ENCODE peak calls at places on chromosome 16, in four cellular contexts. Z is NCI-H1092 treated with DMSO at 0.1 percent for 48 hours; D is heart right ventricle; V is activated naive CD8-positive, alpha-beta T cell treated with anti-CD3 and anti-CD28 coated beads for 36 hours. H is an unnamed sample.

GRCh38 chr16:3157229-3158013 is 22.6 kb downstream of the ZNF213 start:
- DNase-seq in Z (peak; percentile 68), D (peak; percentile 58), V (peak; percentile 57), H (peak; percentile 89)

GRCh38 chr16:56038564-56039098 is 152.7 kb upstream of the GNAO1 start:
- DNase-seq in Z (no peak), D (no peak), V (no peak), H (no peak)

GRCh38 chr16:27847030-27847550 is 216.4 kb downstream of the GSG1L start:
- DNase-seq in Z (no peak), D (no peak), V (no peak), H (no peak)

GRCh38 chr16:8644513-8645140 is 23.1 kb downstream of the METTL22 start:
- DNase-seq in Z (no peak), D (peak; percentile 21), V (peak; percentile 14), H (no peak)

GRCh38 chr16:2500937-2501750 is 12.6 kb upstream of the ATP6V0C start:
- DNase-seq in Z (peak; percentile 82), D (peak; percentile 85), V (peak; percentile 81), H (peak; percentile 60)

GRCh38 chr16:23060458-23061320 is 88.6 kb downstream of the USP31 start:
- DNase-seq in Z (peak; percentile 65), D (peak; percentile 71), V (peak; percentile 33), H (peak; percentile 47)

GRCh38 chr16:57141822-57142631 is 43.8 kb downstream of the PSME3IP1 start:
- DNase-seq in Z (no peak), D (no peak), V (no peak), H (no peak)

GRCh38 chr16:86389566-86390328 is 120.6 kb upstream of the FOXF1 start:
- DNase-seq in Z (no peak), D (no peak), V (no peak), H (no peak)

GRCh38 chr16:69435977-69436729 is 11.7 kb downstream of the CYB5B start:
- DNase-seq in Z (no peak), D (no peak), V (no peak), H (no peak)

GRCh38 chr16:1300664-1301476 is 8.6 kb upstream of the UBE2I start:
- DNase-seq in Z (no peak), D (peak; percentile 55), V (peak; percentile 83), H (no peak)

GRCh38 chr16:88464447-88465318 is 11.6 kb downstream of the ZFPM1 start:
- DNase-seq in Z (no peak), D (no peak), V (no peak), H (no peak)

GRCh38 chr16:72635104-72635503 is 412.8 kb downstream of the ZFHX3 start:
- DNase-seq in Z (no peak), D (no peak), V (no peak), H (no peak)

GRCh38 chr16:89411335-89411850 is 79.0 kb downstream of the ANKRD11 start:
- DNase-seq in Z (no peak), D (no peak), V (no peak), H (no peak)

GRCh38 chr16:745739-746138 is 4.9 kb upstream of the CIAO3 start:
- DNase-seq in Z (no peak), D (no peak), V (peak; percentile 40), H (no peak)

GRCh38 chr16:58661199-58661830 is 23.3 kb downstream of the SLC38A7 start:
- DNase-seq in Z (peak; percentile 65), D (peak; percentile 49), V (no peak), H (peak; percentile 66)

H was measured in AG04450.